ENCODE peak calls at places on chromosomes 13 and 19, in four cellular contexts. One of them, this sample, is unnamed.
A peak's percentile ranks its signal among the peaks of the same experiment; 100 is the strongest.

GRCh38 chr13:40342901-40343300 is 323.5 kb downstream of the FOXO1 start:
- DNase-seq in brain microvascular endothelial cell: no peak
- DNase-seq in foreskin fibroblast: no peak
- DNase-seq in endothelial cell: no peak
- DNase-seq in this sample: no peak

GRCh38 chr13:27233964-27234363 is 17.4 kb upstream of the RPL21 start:
- DNase-seq in brain microvascular endothelial cell: no peak
- DNase-seq in foreskin fibroblast: no peak
- DNase-seq in endothelial cell: no peak
- DNase-seq in this sample: no peak

GRCh38 chr13:40812724-40813445 is 23.5 kb downstream of the SLC25A15 start:
- DNase-seq in brain microvascular endothelial cell: peak; percentile 27
- DNase-seq in foreskin fibroblast: peak; percentile 46
- DNase-seq in endothelial cell: no peak
- DNase-seq in this sample: no peak

GRCh38 chr19:54653181-54653809 is 9.5 kb upstream of the LILRB4 start:
- DNase-seq in brain microvascular endothelial cell: no peak
- DNase-seq in foreskin fibroblast: peak; percentile 32
- DNase-seq in endothelial cell: no peak
- DNase-seq in this sample: no peak

GRCh38 chr19:49430678-49431329 is 5.6 kb downstream of the GFY start:
- DNase-seq in brain microvascular endothelial cell: no peak
- DNase-seq in foreskin fibroblast: no peak
- DNase-seq in endothelial cell: no peak
- DNase-seq in this sample: no peak

GRCh38 chr19:31312004-31312403 is 37.2 kb downstream of the TSHZ3 start:
- DNase-seq in brain microvascular endothelial cell: peak; percentile 84
- DNase-seq in foreskin fibroblast: peak; percentile 76
- DNase-seq in endothelial cell: no peak
- DNase-seq in this sample: no peak

GRCh38 chr13:100131863-100132574 is 43.1 kb downstream of the PCCA start:
- DNase-seq in brain microvascular endothelial cell: peak; percentile 96
- DNase-seq in foreskin fibroblast: peak; percentile 92
- DNase-seq in endothelial cell: no peak
- DNase-seq in this sample: no peak

GRCh38 chr19:35519291-35519690 is 5.8 kb upstream of the DMKN start:
- DNase-seq in brain microvascular endothelial cell: no peak
- DNase-seq in foreskin fibroblast: peak; percentile 81
- DNase-seq in endothelial cell: no peak
- DNase-seq in this sample: no peak

GRCh38 chr19:30516586-30516985 is 144.4 kb downstream of the ZNF536 start:
- DNase-seq in brain microvascular endothelial cell: no peak
- DNase-seq in foreskin fibroblast: peak; percentile 80
- DNase-seq in endothelial cell: no peak
- DNase-seq in this sample: no peak

GRCh38 chr19:16778796-16779411 is 50.3 kb upstream of the SIN3B start:
- DNase-seq in brain microvascular endothelial cell: peak; percentile 67
- DNase-seq in foreskin fibroblast: peak; percentile 77
- DNase-seq in endothelial cell: peak; percentile 65
- DNase-seq in this sample: no peak

GRCh38 chr13:99977912-99978780 is 3.4 kb upstream of the ZIC2 start:
- DNase-seq in brain microvascular endothelial cell: no peak
- DNase-seq in foreskin fibroblast: no peak
- DNase-seq in endothelial cell: peak; percentile 15
- DNase-seq in this sample: no peak

GRCh38 chr19:2815191-2815614 is 4.5 kb upstream of the ZNF554 start:
- DNase-seq in brain microvascular endothelial cell: no peak
- DNase-seq in foreskin fibroblast: no peak
- DNase-seq in endothelial cell: no peak
- DNase-seq in this sample: no peak

GRCh38 chr13:112740502-112741131 is 50.8 kb downstream of the ATP11A start:
- DNase-seq in brain microvascular endothelial cell: peak; percentile 71
- DNase-seq in foreskin fibroblast: peak; percentile 83
- DNase-seq in endothelial cell: no peak
- DNase-seq in this sample: no peak

GRCh38 chr19:43489979-43490599 is 14.5 kb downstream of the PHLDB3 start:
- DNase-seq in brain microvascular endothelial cell: no peak
- DNase-seq in foreskin fibroblast: no peak
- DNase-seq in endothelial cell: no peak
- DNase-seq in this sample: no peak

GRCh38 chr19:42313096-42313839 is at the start of gene TMEM145:
- DNase-seq in brain microvascular endothelial cell: no peak
- DNase-seq in foreskin fibroblast: peak; percentile 73
- DNase-seq in endothelial cell: peak; percentile 53
- DNase-seq in this sample: no peak

GRCh38 chr19:46416077-46416709 is 2.8 kb upstream of the CCDC8 start:
- DNase-seq in brain microvascular endothelial cell: peak; percentile 87
- DNase-seq in foreskin fibroblast: peak; percentile 98
- DNase-seq in endothelial cell: peak; percentile 88
- DNase-seq in this sample: peak; percentile 51

GRCh38 chr19:54105796-54106195 is 3.1 kb downstream of the NDUFA3 start:
- DNase-seq in brain microvascular endothelial cell: no peak
- DNase-seq in foreskin fibroblast: no peak
- DNase-seq in endothelial cell: no peak
- DNase-seq in this sample: peak; percentile 17

GRCh38 chr13:20824762-20825161 is 51.0 kb upstream of the EEF1AKMT1 start:
- DNase-seq in brain microvascular endothelial cell: peak; percentile 46
- DNase-seq in foreskin fibroblast: no peak
- DNase-seq in endothelial cell: no peak
- DNase-seq in this sample: no peak

GRCh38 chr19:16327911-16328823 is 3.5 kb downstream of the KLF2 start:
- DNase-seq in brain microvascular endothelial cell: no peak
- DNase-seq in foreskin fibroblast: peak; percentile 88
- DNase-seq in endothelial cell: no peak
- DNase-seq in this sample: peak; percentile 66

GRCh38 chr13:44504146-44504545 is 72.0 kb downstream of the TSC22D1 start:
- DNase-seq in brain microvascular endothelial cell: no peak
- DNase-seq in foreskin fibroblast: no peak
- DNase-seq in endothelial cell: no peak
- DNase-seq in this sample: no peak

GRCh38 chr13:80199585-80200292 is 141.2 kb downstream of the SPRY2 start:
- DNase-seq in brain microvascular endothelial cell: no peak
- DNase-seq in foreskin fibroblast: no peak
- DNase-seq in endothelial cell: no peak
- DNase-seq in this sample: no peak

GRCh38 chr13:113220141-113220598 is 10.8 kb downstream of the CUL4A start:
- DNase-seq in brain microvascular endothelial cell: no peak
- DNase-seq in foreskin fibroblast: no peak
- DNase-seq in endothelial cell: no peak
- DNase-seq in this sample: no peak

GRCh38 chr13:101876951-101877350 is 424.5 kb downstream of the ITGBL1 start:
- DNase-seq in brain microvascular endothelial cell: no peak
- DNase-seq in foreskin fibroblast: no peak
- DNase-seq in endothelial cell: no peak
- DNase-seq in this sample: no peak

GRCh38 chr13:30797847-30798246 is 62.5 kb downstream of the ALOX5AP start:
- DNase-seq in brain microvascular endothelial cell: no peak
- DNase-seq in foreskin fibroblast: no peak
- DNase-seq in endothelial cell: no peak
- DNase-seq in this sample: no peak

GRCh38 chr13:36706755-36707154 is 32.9 kb downstream of the SERTM1 start:
- DNase-seq in brain microvascular endothelial cell: peak; percentile 74
- DNase-seq in foreskin fibroblast: peak; percentile 76
- DNase-seq in endothelial cell: no peak
- DNase-seq in this sample: no peak

GRCh38 chr13:106804996-106805395 is 237.1 kb upstream of the ARGLU1 start:
- DNase-seq in brain microvascular endothelial cell: no peak
- DNase-seq in foreskin fibroblast: no peak
- DNase-seq in endothelial cell: no peak
- DNase-seq in this sample: no peak

GRCh38 chr13:74306496-74306895 is 172.3 kb upstream of the KLF12 start:
- DNase-seq in brain microvascular endothelial cell: peak; percentile 23
- DNase-seq in foreskin fibroblast: peak; percentile 71
- DNase-seq in endothelial cell: no peak
- DNase-seq in this sample: no peak

GRCh38 chr19:18853755-18854427 is 22.1 kb downstream of the UPF1 start:
- DNase-seq in brain microvascular endothelial cell: no peak
- DNase-seq in foreskin fibroblast: peak; percentile 21
- DNase-seq in endothelial cell: no peak
- DNase-seq in this sample: no peak
- TF ChIP-seq CTCF in brain microvascular endothelial cell: peak; percentile 16
- TF ChIP-seq CTCF in foreskin fibroblast: no peak
- TF ChIP-seq CTCF in endothelial cell: no peak
- TF ChIP-seq CTCF in this sample: no peak

GRCh38 chr19:33705090-33705847 is 83.5 kb downstream of the CHST8 start:
- DNase-seq in brain microvascular endothelial cell: no peak
- DNase-seq in foreskin fibroblast: no peak
- DNase-seq in endothelial cell: no peak
- DNase-seq in this sample: no peak
- TF ChIP-seq CTCF in brain microvascular endothelial cell: no peak
- TF ChIP-seq CTCF in foreskin fibroblast: no peak
- TF ChIP-seq CTCF in endothelial cell: no peak
- TF ChIP-seq CTCF in this sample: no peak

GRCh38 chr19:796692-797527 is at the start of gene PTBP1:
- DNase-seq in brain microvascular endothelial cell: peak; percentile 100
- DNase-seq in foreskin fibroblast: peak; percentile 100
- DNase-seq in endothelial cell: peak; percentile 99
- DNase-seq in this sample: peak; percentile 93
- TF ChIP-seq CTCF in brain microvascular endothelial cell: no peak
- TF ChIP-seq CTCF in foreskin fibroblast: no peak
- TF ChIP-seq CTCF in endothelial cell: peak; percentile 39
- TF ChIP-seq CTCF in this sample: no peak

DNA sequence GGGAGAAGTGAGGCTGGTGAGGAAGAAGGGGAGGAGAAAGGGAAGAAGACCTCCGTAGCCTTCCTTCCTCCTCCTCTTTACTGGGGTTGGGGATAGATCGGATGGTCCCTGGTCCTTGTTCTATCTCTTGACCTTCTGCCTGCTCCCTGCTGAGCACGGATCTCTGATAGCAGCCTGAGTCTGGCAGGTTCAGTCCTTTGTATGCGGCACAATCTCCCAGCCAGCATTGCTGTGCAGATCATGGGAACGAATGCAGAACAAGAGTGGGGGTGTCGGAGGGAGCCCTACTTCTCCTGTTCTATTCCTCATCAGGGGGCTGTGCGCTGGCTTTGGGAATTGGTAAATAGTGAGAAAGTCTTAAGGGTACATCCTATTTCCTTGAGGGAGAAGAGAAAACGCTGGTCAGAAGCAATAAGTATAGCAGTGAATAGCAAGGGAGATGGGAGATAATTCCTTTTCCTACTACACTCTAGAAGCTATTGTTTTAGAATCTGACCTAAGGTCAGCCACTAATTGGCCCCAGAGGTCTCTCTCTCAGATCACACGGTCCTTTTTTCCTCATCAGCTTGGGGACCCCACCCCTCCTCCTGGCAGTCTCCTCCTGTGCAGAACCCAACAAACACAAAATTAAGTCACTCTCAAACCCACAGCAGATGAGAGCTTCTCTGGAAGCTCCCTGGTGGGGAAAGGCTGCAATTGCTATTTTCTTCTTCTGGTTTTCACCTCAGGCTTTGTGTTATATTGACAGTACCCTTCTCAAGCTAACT is 41.0 kb downstream of the KL start:
- DNase-seq in brain microvascular endothelial cell: peak; percentile 23
- DNase-seq in foreskin fibroblast: peak; percentile 37
- DNase-seq in endothelial cell: peak; percentile 32
- DNase-seq in this sample: no peak
- TF ChIP-seq CTCF in brain microvascular endothelial cell: peak; percentile 71
- TF ChIP-seq CTCF in foreskin fibroblast: peak; percentile 45
- TF ChIP-seq CTCF in endothelial cell: peak; percentile 52
- TF ChIP-seq CTCF in this sample: no peak

GRCh38 chr19:38172001-38172400 is 52.0 kb downstream of the DPF1 start:
- DNase-seq in brain microvascular endothelial cell: no peak
- DNase-seq in foreskin fibroblast: no peak
- DNase-seq in endothelial cell: no peak
- DNase-seq in this sample: no peak

GRCh38 chr19:38168632-38169031 is 55.4 kb downstream of the DPF1 start:
- DNase-seq in brain microvascular endothelial cell: no peak
- DNase-seq in foreskin fibroblast: no peak
- DNase-seq in endothelial cell: no peak
- DNase-seq in this sample: no peak

GRCh38 chr19:38175422-38175821 is 48.6 kb downstream of the DPF1 start:
- DNase-seq in brain microvascular endothelial cell: no peak
- DNase-seq in foreskin fibroblast: no peak
- DNase-seq in endothelial cell: no peak
- DNase-seq in this sample: no peak

GRCh38 chr19:38173324-38174041 is 50.5 kb downstream of the DPF1 start:
- DNase-seq in brain microvascular endothelial cell: no peak
- DNase-seq in foreskin fibroblast: peak; percentile 78
- DNase-seq in endothelial cell: no peak
- DNase-seq in this sample: no peak
- TF ChIP-seq CTCF in brain microvascular endothelial cell: no peak
- TF ChIP-seq CTCF in foreskin fibroblast: no peak
- TF ChIP-seq CTCF in endothelial cell: no peak
- TF ChIP-seq CTCF in this sample: no peak

DNA sequence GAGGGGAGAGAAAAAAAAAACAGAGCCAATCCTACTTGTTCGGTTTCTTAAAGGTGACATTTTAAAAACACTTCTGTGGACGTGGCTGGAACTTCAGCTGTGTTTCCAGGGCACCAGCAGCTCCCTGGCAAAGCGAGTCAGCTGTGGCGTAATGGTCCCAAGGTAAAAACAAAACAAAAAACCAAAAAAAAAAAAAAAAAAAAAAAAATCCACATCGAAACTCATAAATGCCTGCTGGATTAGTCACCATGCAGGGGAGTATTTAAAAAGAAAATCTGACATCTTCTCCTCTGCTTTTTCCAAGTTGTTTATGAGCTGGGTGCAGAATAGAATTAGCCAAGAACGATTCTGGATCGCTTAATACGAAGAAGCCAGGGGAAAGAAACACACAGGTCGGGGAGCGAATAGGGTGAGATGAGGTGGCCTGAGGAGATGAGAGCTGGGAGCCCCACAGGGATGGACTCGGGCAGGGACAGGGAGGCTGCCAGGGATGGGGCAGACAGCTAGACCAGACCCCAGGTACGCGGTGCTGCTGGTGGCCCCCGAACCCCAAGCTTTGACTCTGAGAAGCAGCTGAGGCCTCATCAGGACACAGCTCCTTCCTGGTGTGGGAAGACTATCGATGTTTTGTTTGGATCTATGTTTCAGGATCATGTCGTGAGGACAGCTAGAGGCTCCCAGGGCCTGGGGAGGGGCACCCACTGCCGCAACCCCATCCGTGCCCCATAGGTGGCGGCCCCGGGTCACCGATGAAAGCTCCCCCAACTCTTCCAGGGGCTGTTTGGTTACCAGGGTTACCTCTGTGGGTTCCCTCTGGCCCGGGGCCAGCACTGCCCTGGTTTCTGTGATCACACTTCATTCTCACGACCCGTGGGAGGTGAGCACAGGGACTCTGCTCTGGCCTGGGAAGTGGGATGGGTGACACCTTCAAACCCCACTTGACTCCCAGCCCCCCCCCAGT is 3.1 kb upstream of the CTXN1 start:
- DNase-seq in brain microvascular endothelial cell: peak; percentile 82
- DNase-seq in foreskin fibroblast: peak; percentile 87
- DNase-seq in endothelial cell: peak; percentile 79
- DNase-seq in this sample: peak; percentile 36
- TF ChIP-seq CTCF in brain microvascular endothelial cell: peak; percentile 66
- TF ChIP-seq CTCF in foreskin fibroblast: peak; percentile 48
- TF ChIP-seq CTCF in endothelial cell: peak; percentile 60
- TF ChIP-seq CTCF in this sample: no peak

This sample was measured in omental fat pad.